ENCODE peak calls at places on chromosomes 12 and 14, in five cellular contexts. C is HuH-7.5, E is cardiac fibroblast, H is iris pigment epithelial cell, P is mammary epithelial cell. V is an unnamed sample.

GRCh38 chr12:104718581-104718980 is 239.5 kb downstream of the SLC41A2 start:
- DNase-seq in E (no peak), C (no peak), H (peak), P (no peak), V (no peak)

GRCh38 chr14:54046250-54046649 is 89.6 kb upstream of the BMP4 start:
- DNase-seq in E (no peak), P (no peak), H (no peak), C (no peak), V (no peak)

GRCh38 chr14:79659995-79660975 is 551.0 kb downstream of the DIO2 start:
- DNase-seq in C (no peak), P (no peak), E (no peak), H (no peak), V (no peak)

GRCh38 chr14:68800361-68800760 is 7.5 kb upstream of the ZFP36L1 start:
- DNase-seq in E (peak), P (no peak), H (peak), C (no peak), V (peak)

GRCh38 chr12:12099102-12099501 is 28.4 kb downstream of the BCL2L14 start:
- DNase-seq in C (no peak), H (peak), E (no peak), P (no peak), V (no peak)

GRCh38 chr12:110995016-110995415 is 74.6 kb upstream of the MYL2 start:
- DNase-seq in H (no peak), E (no peak), P (no peak), C (no peak), V (no peak)

GRCh38 chr12:39782026-39782545 is 162.5 kb upstream of the ABCD2 start:
- DNase-seq in C (no peak), E (no peak), H (no peak), P (no peak), V (no peak)

GRCh38 chr12:113861708-113862312 is 104.3 kb downstream of the RBM19 start:
- DNase-seq in P (no peak), E (no peak), H (no peak), C (no peak), V (no peak)

GRCh38 chr12:79083181-79083580 is 218.6 kb downstream of the SYT1 start:
- DNase-seq in P (peak), C (no peak), E (peak), H (no peak), V (no peak)

GRCh38 chr12:13499008-13499407 is 302.5 kb downstream of the EMP1 start:
- DNase-seq in H (no peak), C (no peak), P (no peak), E (no peak), V (no peak)

GRCh38 chr12:65826513-65827171 is 2.4 kb downstream of the HMGA2 start:
- DNase-seq in H (peak), E (peak), P (peak), C (peak), V (peak)

GRCh38 chr14:26596722-26597030 is 1.2 kb downstream of the NOVA1 start:
- DNase-seq in C (peak), P (no peak), E (peak), H (peak), V (no peak)

GRCh38 chr12:113899844-113900471 is 66.2 kb downstream of the RBM19 start:
- DNase-seq in P (peak), E (no peak), H (no peak), C (no peak), V (no peak)

GRCh38 chr14:65224799-65225198 is 122.5 kb upstream of the MAX start:
- DNase-seq in E (peak), C (no peak), H (no peak), P (no peak), V (no peak)

GRCh38 chr14:91352101-91352500 is 65.5 kb downstream of the CCDC88C start:
- DNase-seq in C (no peak), P (no peak), H (peak), E (no peak), V (no peak)

GRCh38 chr12:115752913-115753726 is 524.4 kb downstream of the MED13L start:
- DNase-seq in C (peak), E (peak), P (peak), H (peak), V (peak)

GRCh38 chr14:76699901-76700590 is 61.2 kb upstream of the VASH1 start:
- DNase-seq in P (no peak), C (no peak), H (no peak), E (no peak), V (no peak)

GRCh38 chr14:61113561-61113960 is 132.5 kb downstream of the SLC38A6 start:
- DNase-seq in C (no peak), H (no peak), E (no peak), P (no peak), V (no peak)

V was measured in RCC 7860.